ENCODE peak calls at places on chromosomes 11 and 22, in four cellular contexts. F is tibial nerve, Z is cardiac muscle cell, O is brain microvascular endothelial cell. R is an unnamed sample.

GRCh38 chr22:44475706-44476105 is 22.3 kb downstream of the RTL6 start:
- DNase-seq in F (no peak), Z (no peak), O (no peak), R (no peak)

GRCh38 chr11:109695696-109696095 is 273.7 kb downstream of the C11orf87 start:
- DNase-seq in F (no peak), Z (no peak), O (peak; percentile 7), R (no peak)

GRCh38 chr11:11416917-11417316 is 63.9 kb upstream of the CSNK2A3 start:
- DNase-seq in F (no peak), Z (no peak), O (peak; percentile 53), R (no peak)

GRCh38 chr11:93861808-93862207 is 11.4 kb upstream of the VSTM5 start:
- DNase-seq in F (no peak), Z (no peak), O (no peak), R (no peak)

GRCh38 chr22:24954856-24955255 is 2.3 kb downstream of the KIAA1671 start:
- DNase-seq in F (no peak), Z (no peak), O (no peak), R (no peak)

GRCh38 chr11:120303004-120303637 is 22.0 kb upstream of the TLCD5 start:
- DNase-seq in F (peak; percentile 82), Z (peak; percentile 87), O (peak; percentile 74), R (no peak)

GRCh38 chr11:63511349-63511748 is 5.5 kb downstream of the LGALS12 start:
- DNase-seq in F (no peak), Z (no peak), O (no peak), R (no peak)

GRCh38 chr11:120316880-120317688 is 8.0 kb upstream of the TLCD5 start:
- DNase-seq in F (peak; percentile 30), Z (peak; percentile 69), O (no peak), R (peak; percentile 94)

GRCh38 chr22:50737728-50738648 is at the start of gene ACR:
- DNase-seq in F (no peak), Z (no peak), O (no peak), R (no peak)

GRCh38 chr11:73307323-73308002 is 613 bp upstream of the ARHGEF17 start:
- DNase-seq in F (peak; percentile 100), Z (peak; percentile 99), O (peak; percentile 96), R (peak; percentile 85)
- H3K27ac ChIP-seq in F (peak overlapping the region; percentile 94), Z (peak overlapping the region; percentile 100), O (peak overlapping the region; percentile 93), R (peak overlapping the region; percentile 92)

GRCh38 chr11:66728760-66729385 is at the start of gene SPTBN2:
- DNase-seq in F (no peak), Z (peak; percentile 30), O (no peak), R (no peak)
- H3K27ac ChIP-seq in F (no peak within 1 kb of the TSS), Z (no peak within 1 kb of the TSS), O (no peak within 1 kb of the TSS), R (no peak within 1 kb of the TSS)

GRCh38 chr22:40535189-40535512 is 101.4 kb downstream of the MRTFA start:
- DNase-seq in F (no peak), Z (no peak), O (no peak), R (no peak)
- H3K27ac ChIP-seq in F (peak overlapping the region; percentile 35), Z (peak overlapping the region; percentile 73), O (peak overlapping the region; percentile 70), R (peak overlapping the region; percentile 31)

GRCh38 chr11:84140386-84141169 is 854.4 kb upstream of the CCDC90B start:
- DNase-seq in F (no peak), Z (no peak), O (no peak), R (no peak)
- H3K27ac ChIP-seq in F (no peak overlapping the region), Z (no peak overlapping the region), O (no peak overlapping the region), R (no peak overlapping the region)

GRCh38 chr22:37328017-37328416 is 45.7 kb downstream of the CYTH4 start:
- DNase-seq in F (no peak), Z (no peak), O (peak; percentile 82), R (peak; percentile 80)
- H3K27ac ChIP-seq in F (no peak overlapping the region), Z (no peak overlapping the region), O (no peak overlapping the region), R (peak overlapping the region; percentile 98)

DNA sequence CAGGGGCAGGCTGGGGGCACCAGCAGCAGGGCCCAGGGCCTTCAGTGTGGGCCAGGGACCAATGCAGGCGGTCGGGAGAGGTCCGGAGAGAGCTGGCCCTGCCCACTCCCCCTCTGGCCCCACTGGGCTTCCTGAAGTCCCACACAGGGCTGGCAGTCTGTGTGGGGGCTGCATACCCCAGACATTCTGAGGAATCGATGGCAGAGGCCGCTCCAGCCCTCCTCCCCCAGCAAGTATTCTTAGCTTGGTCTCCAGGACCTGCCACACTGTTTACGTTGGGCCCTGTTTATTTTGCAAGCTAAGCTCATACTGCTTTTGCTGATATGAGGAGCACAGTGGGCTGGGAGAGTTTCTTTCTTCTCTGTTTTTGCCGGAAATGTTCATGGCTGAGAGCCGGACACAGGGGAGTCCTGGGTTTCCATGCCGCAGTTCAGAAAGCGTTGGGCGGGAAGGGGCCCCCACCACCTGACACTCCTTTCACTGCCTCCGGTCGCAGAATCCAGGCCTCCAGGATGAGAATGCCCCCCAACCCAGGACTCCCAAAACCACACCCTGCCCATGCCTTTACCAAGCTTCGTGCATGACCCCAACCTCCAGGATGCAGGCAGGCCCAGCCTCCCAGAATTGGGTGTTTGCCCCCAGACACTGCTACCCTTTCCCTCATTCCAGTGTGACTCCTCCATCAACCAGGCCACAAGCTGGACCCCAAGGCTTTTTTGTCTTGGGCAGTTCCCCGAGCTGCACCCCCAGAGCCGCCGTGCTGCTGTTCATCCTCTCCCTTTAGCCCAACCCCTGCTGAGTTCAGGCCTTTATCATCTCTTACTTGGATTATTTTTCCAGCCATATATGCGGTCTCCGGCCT is 81.8 kb upstream of the KCNQ1OT1 start:
- DNase-seq in F (no peak), Z (no peak), O (no peak), R (no peak)
- H3K27ac ChIP-seq in F (no peak overlapping the region), Z (peak overlapping the region; percentile 13), O (no peak overlapping the region), R (no peak overlapping the region)

GRCh38 chr22:35318346-35319215 is 18.9 kb downstream of the TOM1 start:
- DNase-seq in F (no peak), Z (no peak), O (no peak), R (no peak)
- H3K27ac ChIP-seq in F (no peak overlapping the region), Z (no peak overlapping the region), O (no peak overlapping the region), R (no peak overlapping the region)

GRCh38 chr11:31725176-31725575 is 85.9 kb downstream of the PAX6 start:
- DNase-seq in F (no peak), Z (no peak), O (no peak), R (no peak)

GRCh38 chr11:31714840-31715239 is 96.3 kb downstream of the PAX6 start:
- DNase-seq in F (no peak), Z (no peak), O (no peak), R (no peak)

GRCh38 chr11:31720225-31720624 is 90.9 kb downstream of the PAX6 start:
- DNase-seq in F (no peak), Z (no peak), O (no peak), R (no peak)

GRCh38 chr11:31722754-31723153 is 88.4 kb downstream of the PAX6 start:
- DNase-seq in F (no peak), Z (no peak), O (no peak), R (no peak)

DNA sequence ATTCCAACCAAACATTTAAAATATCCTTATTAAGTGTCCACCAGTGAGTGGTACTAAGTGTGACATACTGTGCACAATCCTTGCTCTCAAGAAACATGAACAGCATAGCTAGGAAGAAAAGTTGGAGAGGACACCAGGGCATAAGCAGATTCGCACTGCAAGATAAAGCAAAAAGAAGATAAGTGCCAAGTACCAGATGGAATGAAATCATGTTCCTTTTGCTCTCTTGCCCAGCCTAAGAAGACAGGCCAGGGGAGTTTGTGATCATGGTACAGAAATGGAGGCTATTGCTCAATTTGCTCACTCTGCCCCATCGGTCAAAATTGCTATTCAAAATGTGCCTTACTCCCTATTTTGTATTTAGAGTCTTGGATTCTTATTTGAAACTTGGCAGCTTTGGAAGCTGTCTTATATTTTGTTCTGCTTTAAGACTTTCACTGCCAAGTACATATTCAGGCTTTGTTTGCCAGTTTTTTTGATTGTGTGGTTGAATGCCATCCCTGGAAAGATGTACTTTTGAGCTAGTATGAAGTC is 90.4 kb downstream of the PAX6 start:
- DNase-seq in F (no peak), Z (no peak), O (no peak), R (no peak)
- H3K27ac ChIP-seq in F (no peak overlapping the region), Z (no peak overlapping the region), O (no peak overlapping the region), R (no peak overlapping the region)

GRCh38 chr11:117195208-117195607 is 4.0 kb upstream of the TAGLN start:
- DNase-seq in F (no peak), Z (no peak), O (no peak), R (no peak)
- H3K27ac ChIP-seq in F (no peak overlapping the region), Z (no peak overlapping the region), O (no peak overlapping the region), R (no peak overlapping the region)

DNA sequence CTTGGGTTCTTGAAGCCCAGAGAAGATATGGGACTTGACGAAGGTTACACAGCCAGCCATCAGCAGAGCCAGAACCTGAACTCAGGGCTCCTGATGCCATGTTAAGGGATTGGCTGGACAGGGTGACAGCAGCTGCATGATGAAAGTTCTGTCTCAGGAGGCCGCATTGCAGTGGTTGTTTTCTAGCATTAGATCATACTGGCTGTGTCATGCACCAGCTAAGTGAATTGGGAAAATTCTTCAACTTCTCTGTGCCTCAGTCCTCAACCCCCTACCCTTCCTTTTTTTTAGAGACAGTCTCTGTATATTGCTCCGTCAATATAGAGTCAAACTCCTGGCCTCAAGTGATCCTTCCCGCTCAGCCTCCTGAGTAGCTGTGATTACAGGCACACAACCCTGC is 5.4 kb upstream of the LTBP3 start:
- DNase-seq in F (no peak), Z (no peak), O (no peak), R (no peak)
- H3K27ac ChIP-seq in F (no peak overlapping the region), Z (no peak overlapping the region), O (no peak overlapping the region), R (no peak overlapping the region)